ENCODE peak calls at places on chromosomes 2 and 18, in five cellular contexts. A, P, G, Z and M are unnamed samples.

GRCh38 chr18:21669736-21670135 is 34.8 kb downstream of the ABHD3 start:
- DNase-seq in A (no peak), P (no peak), G (no peak), Z (no peak), M (no peak)

GRCh38 chr2:59732861-59733603 is 820.4 kb downstream of the BCL11A start:
- DNase-seq in A (no peak), P (no peak), G (no peak), Z (no peak), M (no peak)

GRCh38 chr2:42810971-42811865 is 18.8 kb upstream of the HAAO start:
- DNase-seq in A (peak), P (no peak), G (peak), Z (no peak), M (peak)

GRCh38 chr2:201831469-201831868 is 25.1 kb downstream of the CDK15 start:
- DNase-seq in A (peak), P (no peak), G (no peak), Z (no peak), M (no peak)

GRCh38 chr18:48319796-48320638 is 89.2 kb downstream of the ZBTB7C start:
- DNase-seq in A (peak), P (no peak), G (peak), Z (no peak), M (no peak)

GRCh38 chr2:74199871-74200305 is 1.5 kb downstream of the MTHFD2 start:
- DNase-seq in A (peak), P (no peak), G (no peak), Z (peak), M (no peak)

GRCh38 chr2:67448648-67449047 is 51.5 kb downstream of the ETAA1 start:
- DNase-seq in A (no peak), P (no peak), G (no peak), Z (no peak), M (no peak)

GRCh38 chr2:200482194-200482593 is 27.7 kb downstream of the KCTD18 start:
- DNase-seq in A (no peak), P (no peak), G (peak), Z (no peak), M (peak)

GRCh38 chr2:155256803-155257202 is 558.3 kb downstream of the KCNJ3 start:
- DNase-seq in A (no peak), P (no peak), G (no peak), Z (peak), M (peak)

GRCh38 chr2:1704606-1705556 is 39.4 kb downstream of the PXDN start:
- DNase-seq in A (no peak), P (no peak), G (peak), Z (no peak), M (no peak)

GRCh38 chr2:30763151-30763660 is 44.0 kb downstream of the CAPN13 start:
- DNase-seq in A (no peak), P (no peak), G (no peak), Z (no peak), M (no peak)

GRCh38 chr2:238439093-238439849 is 12.5 kb downstream of the ASB1 start:
- DNase-seq in A (peak), P (no peak), G (no peak), Z (no peak), M (peak)

GRCh38 chr2:40213071-40213470 is 238.8 kb downstream of the SLC8A1 start:
- DNase-seq in A (peak), P (no peak), G (no peak), Z (no peak), M (no peak)

GRCh38 chr2:237207641-237208040 is 122.0 kb downstream of the COPS8 start:
- DNase-seq in A (peak), P (no peak), G (no peak), Z (no peak), M (no peak)

GRCh38 chr2:3633089-3633981 is 24.7 kb upstream of the ALLC start:
- DNase-seq in A (peak), P (no peak), G (no peak), Z (no peak), M (no peak)

GRCh38 chr2:138115664-138116063 is 151.4 kb downstream of the HNMT start:
- DNase-seq in A (no peak), P (no peak), G (no peak), Z (peak), M (no peak)

GRCh38 chr2:65392609-65393008 is 39.8 kb downstream of the SPRED2 start:
- DNase-seq in A (no peak), P (no peak), G (no peak), Z (no peak), M (no peak)

GRCh38 chr2:168666339-168666738 is 136.1 kb upstream of the NOSTRIN start:
- DNase-seq in A (peak), P (no peak), G (no peak), Z (no peak), M (no peak)
- TF ChIP-seq RCOR1 in A (no peak), P (no peak), G (no peak), Z (no peak), M (no peak)

GRCh38 chr18:26655010-26655613 is 106.8 kb upstream of the KCTD1 start:
- DNase-seq in A (no peak), P (no peak), G (no peak), Z (no peak), M (no peak)

GRCh38 chr18:26656401-26656943 is 108.1 kb upstream of the KCTD1 start:
- DNase-seq in A (no peak), P (no peak), G (peak), Z (no peak), M (no peak)

GRCh38 chr18:26657618-26658581 is 109.5 kb upstream of the KCTD1 start:
- DNase-seq in A (no peak), P (no peak), G (peak), Z (no peak), M (no peak)

GRCh38 chr18:26655614-26656400 is 107.5 kb upstream of the KCTD1 start:
- DNase-seq in A (peak), P (no peak), G (peak), Z (no peak), M (peak)

GRCh38 chr18:26656944-26657536 is 108.7 kb upstream of the KCTD1 start:
- DNase-seq in A (peak), P (no peak), G (peak), Z (no peak), M (peak)
- TF ChIP-seq RCOR1 in A (no peak), P (no peak), G (no peak), Z (no peak), M (no peak)

GRCh38 chr18:73948497-73948896 is 199.1 kb downstream of the FBXO15 start:
- DNase-seq in A (peak), P (no peak), G (no peak), Z (no peak), M (no peak)
- TF ChIP-seq RCOR1 in A (no peak), P (no peak), G (no peak), Z (no peak), M (no peak)

DNA sequence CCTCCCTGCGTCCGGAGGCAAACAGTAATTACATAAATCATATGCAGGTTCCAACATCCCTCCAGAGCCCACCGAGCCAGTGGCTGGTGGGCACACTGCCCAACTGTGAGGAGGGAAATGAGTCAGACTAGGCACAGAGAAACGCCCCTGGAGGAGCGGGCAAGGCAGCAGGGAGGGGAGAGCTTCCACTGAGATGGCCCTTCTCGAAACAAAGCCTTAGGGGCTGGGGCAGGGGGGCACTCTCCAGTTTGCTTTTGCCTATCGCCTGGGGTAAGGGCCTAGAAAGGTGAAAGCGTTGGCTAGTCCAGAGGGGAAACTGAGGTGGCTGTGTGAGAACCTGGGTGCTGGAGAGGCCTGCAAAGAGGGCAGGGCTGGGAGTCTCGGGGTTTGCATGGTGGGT is 168.2 kb upstream of the MYCN start:
- DNase-seq in A (no peak), P (no peak), G (no peak), Z (no peak), M (no peak)
- TF ChIP-seq RCOR1 in A (no peak), P (no peak), G (no peak), Z (no peak), M (no peak)

GRCh38 chr18:52764271-52764670 is 424.3 kb downstream of the DCC start:
- DNase-seq in A (no peak), P (no peak), G (no peak), Z (no peak), M (no peak)
- TF ChIP-seq RCOR1 in A (no peak), P (no peak), G (no peak), Z (no peak), M (no peak)